ENCODE peak calls at places on chromosomes 2 and 18, in five cellular contexts. C is iris pigment epithelial cell; Q is epithelial cell of esophagus; I is AG08395; X is stimulated activated CD4-positive, alpha-beta T cell treated with anti-CD3 and anti-CD28 coated beads, Interleukin-1b, Interleukin-23, amount 100 ng/mL, for 1 hour. H is an unnamed sample.

GRCh38 chr2:230312638-230313037 is 14.4 kb upstream of the SP140L start:
- DNase-seq in C (peak; percentile 30), Q (peak; percentile 56), X (no peak), I (peak; percentile 52), H (peak; percentile 31)

GRCh38 chr2:102499558-102499957 is 26.5 kb downstream of the SLC9A4 start:
- DNase-seq in I (no peak), C (no peak), Q (no peak), X (no peak), H (no peak)

GRCh38 chr2:35391736-35392442 is 963.7 kb upstream of the CRIM1 start:
- DNase-seq in Q (no peak), C (no peak), X (no peak), I (no peak), H (no peak)

GRCh38 chr18:75679347-75679746 is 251.8 kb upstream of the SMIM21 start:
- DNase-seq in X (no peak), C (no peak), Q (no peak), I (no peak), H (no peak)

GRCh38 chr18:34128436-34128835 is 96.3 kb downstream of the NOL4 start:
- DNase-seq in X (no peak), Q (no peak), C (peak; percentile 28), I (peak; percentile 2), H (peak; percentile 45)

GRCh38 chr2:145258903-145259579 is 739.1 kb upstream of the ZEB2 start:
- DNase-seq in C (peak; percentile 47), X (no peak), I (peak; percentile 5), Q (no peak), H (peak; percentile 53)

GRCh38 chr18:22211660-22212059 is 42.3 kb downstream of the GATA6 start:
- DNase-seq in I (no peak), X (no peak), C (no peak), Q (no peak), H (no peak)

GRCh38 chr2:169464508-169465386 is 14.5 kb upstream of the BBS5 start:
- DNase-seq in X (no peak), I (no peak), C (peak; percentile 17), Q (no peak), H (no peak)

GRCh38 chr2:230602562-230603230 is 109.9 kb upstream of the CAB39 start:
- DNase-seq in Q (no peak), I (no peak), X (peak; percentile 15), C (no peak), H (no peak)

GRCh38 chr2:28649481-28650260 is 102.0 kb upstream of the PPP1CB start:
- DNase-seq in X (no peak), C (peak; percentile 68), I (peak; percentile 26), Q (peak; percentile 78), H (no peak)

GRCh38 chr2:11676640-11677039 is 6.6 kb upstream of the NTSR2 start:
- DNase-seq in X (no peak), C (no peak), Q (no peak), I (no peak), H (no peak)

GRCh38 chr2:149989447-149990063 is 402.0 kb upstream of the MMADHC start:
- DNase-seq in Q (peak; percentile 85), X (no peak), I (peak; percentile 45), C (peak; percentile 46), H (peak; percentile 91)

GRCh38 chr18:9575558-9575957 is 38.8 kb downstream of the PPP4R1 start:
- DNase-seq in Q (peak; percentile 97), I (peak; percentile 50), C (peak; percentile 98), X (no peak), H (peak; percentile 94)

GRCh38 chr2:230068658-230069080 is at the start of gene SLC16A14:
- DNase-seq in Q (peak; percentile 73), I (no peak), C (peak; percentile 64), X (no peak), H (peak; percentile 12)

GRCh38 chr18:78686976-78687685 is 292.5 kb upstream of the SALL3 start:
- DNase-seq in C (no peak), I (no peak), X (no peak), Q (no peak), H (no peak)

GRCh38 chr2:234905547-234906260 is 46.1 kb upstream of the SH3BP4 start:
- DNase-seq in Q (no peak), I (no peak), C (peak; percentile 45), X (no peak), H (peak; percentile 18)

GRCh38 chr2:240974771-240975572 is 23.4 kb upstream of the SNED1 start:
- DNase-seq in X (no peak), C (no peak), Q (no peak), I (peak; percentile 29), H (peak; percentile 34)